ENCODE peak calls at places on chromosomes 7 and 10, in seven cellular contexts. One of them, this sample, is unnamed.

GRCh38 chr10:53090725-53091124 is 318.1 kb upstream of the MBL2 start:
- DNase-seq in CD8-positive, alpha-beta T cell: no peak
- DNase-seq in stomach: no peak
- DNase-seq in breast epithelium: no peak
- DNase-seq in ovary: no peak
- DNase-seq in CD8-positive, alpha-beta memory T cell: no peak
- DNase-seq in OCI-LY7: no peak
- DNase-seq in this sample: no peak

GRCh38 chr7:45886931-45887667 is 1.2 kb upstream of the IGFBP1 start:
- DNase-seq in stomach: no peak
- DNase-seq in CD8-positive, alpha-beta T cell: no peak
- DNase-seq in CD8-positive, alpha-beta memory T cell: no peak
- DNase-seq in OCI-LY7: no peak
- DNase-seq in ovary: no peak
- DNase-seq in breast epithelium: no peak
- DNase-seq in this sample: peak

GRCh38 chr10:123140164-123140982 is 4.6 kb downstream of the HMX3 start:
- DNase-seq in breast epithelium: no peak
- DNase-seq in ovary: no peak
- DNase-seq in OCI-LY7: no peak
- DNase-seq in stomach: no peak
- DNase-seq in CD8-positive, alpha-beta memory T cell: no peak
- DNase-seq in CD8-positive, alpha-beta T cell: no peak
- DNase-seq in this sample: no peak

GRCh38 chr10:124527996-124528395 is 66.4 kb downstream of the LHPP start:
- DNase-seq in stomach: no peak
- DNase-seq in CD8-positive, alpha-beta T cell: no peak
- DNase-seq in CD8-positive, alpha-beta memory T cell: peak
- DNase-seq in OCI-LY7: no peak
- DNase-seq in ovary: no peak
- DNase-seq in breast epithelium: no peak
- DNase-seq in this sample: no peak

GRCh38 chr10:65419629-65420028 is 1506.2 kb upstream of the LRRTM3 start:
- DNase-seq in CD8-positive, alpha-beta memory T cell: no peak
- DNase-seq in breast epithelium: no peak
- DNase-seq in stomach: no peak
- DNase-seq in ovary: no peak
- DNase-seq in OCI-LY7: no peak
- DNase-seq in CD8-positive, alpha-beta T cell: no peak
- DNase-seq in this sample: no peak

GRCh38 chr10:61815505-61815904 is 86.0 kb upstream of the ARID5B start:
- DNase-seq in CD8-positive, alpha-beta memory T cell: no peak
- DNase-seq in stomach: no peak
- DNase-seq in OCI-LY7: no peak
- DNase-seq in CD8-positive, alpha-beta T cell: no peak
- DNase-seq in ovary: no peak
- DNase-seq in breast epithelium: no peak
- DNase-seq in this sample: no peak

GRCh38 chr10:31953080-31953479 is 24.4 kb upstream of the ARHGAP12 start:
- DNase-seq in CD8-positive, alpha-beta T cell: no peak
- DNase-seq in stomach: no peak
- DNase-seq in OCI-LY7: no peak
- DNase-seq in ovary: no peak
- DNase-seq in CD8-positive, alpha-beta memory T cell: no peak
- DNase-seq in breast epithelium: no peak
- DNase-seq in this sample: no peak

GRCh38 chr7:107201795-107202450 is 33.1 kb downstream of the HBP1 start:
- DNase-seq in breast epithelium: no peak
- DNase-seq in CD8-positive, alpha-beta memory T cell: no peak
- DNase-seq in stomach: peak
- DNase-seq in CD8-positive, alpha-beta T cell: no peak
- DNase-seq in OCI-LY7: peak
- DNase-seq in ovary: no peak
- DNase-seq in this sample: no peak

GRCh38 chr10:126243976-126244375 is 144.3 kb downstream of the ADAM12 start:
- DNase-seq in CD8-positive, alpha-beta memory T cell: no peak
- DNase-seq in ovary: no peak
- DNase-seq in OCI-LY7: no peak
- DNase-seq in CD8-positive, alpha-beta T cell: no peak
- DNase-seq in breast epithelium: no peak
- DNase-seq in stomach: no peak
- DNase-seq in this sample: no peak

GRCh38 chr7:131459256-131459655 is 97.2 kb downstream of the PODXL start:
- DNase-seq in ovary: no peak
- DNase-seq in CD8-positive, alpha-beta memory T cell: no peak
- DNase-seq in OCI-LY7: no peak
- DNase-seq in breast epithelium: no peak
- DNase-seq in CD8-positive, alpha-beta T cell: no peak
- DNase-seq in stomach: no peak
- DNase-seq in this sample: no peak

GRCh38 chr10:114320249-114321116 is 81.4 kb downstream of the VWA2 start:
- DNase-seq in breast epithelium: no peak
- DNase-seq in CD8-positive, alpha-beta memory T cell: no peak
- DNase-seq in CD8-positive, alpha-beta T cell: no peak
- DNase-seq in ovary: peak
- DNase-seq in stomach: peak
- DNase-seq in OCI-LY7: no peak
- DNase-seq in this sample: no peak

GRCh38 chr7:129083525-129083924 is 28.6 kb upstream of the TNPO3 start:
- DNase-seq in breast epithelium: no peak
- DNase-seq in ovary: no peak
- DNase-seq in CD8-positive, alpha-beta memory T cell: no peak
- DNase-seq in CD8-positive, alpha-beta T cell: no peak
- DNase-seq in stomach: no peak
- DNase-seq in OCI-LY7: no peak
- DNase-seq in this sample: peak

GRCh38 chr7:21191317-21192073 is 236.4 kb upstream of the SP4 start:
- DNase-seq in CD8-positive, alpha-beta memory T cell: no peak
- DNase-seq in stomach: no peak
- DNase-seq in OCI-LY7: no peak
- DNase-seq in CD8-positive, alpha-beta T cell: no peak
- DNase-seq in breast epithelium: no peak
- DNase-seq in ovary: no peak
- DNase-seq in this sample: no peak

GRCh38 chr10:123398180-123398591 is 244.0 kb downstream of the BUB3 start:
- DNase-seq in breast epithelium: no peak
- DNase-seq in CD8-positive, alpha-beta T cell: no peak
- DNase-seq in stomach: no peak
- DNase-seq in OCI-LY7: peak
- DNase-seq in ovary: no peak
- DNase-seq in CD8-positive, alpha-beta memory T cell: no peak
- DNase-seq in this sample: no peak

GRCh38 chr7:123494193-123494796 is 40.1 kb downstream of the IQUB start:
- DNase-seq in breast epithelium: no peak
- DNase-seq in stomach: no peak
- DNase-seq in OCI-LY7: peak
- DNase-seq in CD8-positive, alpha-beta T cell: peak
- DNase-seq in ovary: no peak
- DNase-seq in CD8-positive, alpha-beta memory T cell: no peak
- DNase-seq in this sample: no peak

GRCh38 chr10:50545846-50546245 is 77.9 kb downstream of the SGMS1 start:
- DNase-seq in CD8-positive, alpha-beta T cell: no peak
- DNase-seq in OCI-LY7: no peak
- DNase-seq in CD8-positive, alpha-beta memory T cell: no peak
- DNase-seq in ovary: no peak
- DNase-seq in stomach: no peak
- DNase-seq in breast epithelium: no peak
- DNase-seq in this sample: no peak

GRCh38 chr7:55440040-55440690 is 75.0 kb downstream of the LANCL2 start:
- DNase-seq in breast epithelium: no peak
- DNase-seq in OCI-LY7: no peak
- DNase-seq in CD8-positive, alpha-beta T cell: no peak
- DNase-seq in stomach: no peak
- DNase-seq in CD8-positive, alpha-beta memory T cell: no peak
- DNase-seq in ovary: no peak
- DNase-seq in this sample: no peak

GRCh38 chr7:23334482-23335056 is 35.4 kb downstream of the MALSU1 start:
- DNase-seq in CD8-positive, alpha-beta memory T cell: no peak
- DNase-seq in OCI-LY7: no peak
- DNase-seq in breast epithelium: peak
- DNase-seq in stomach: peak
- DNase-seq in CD8-positive, alpha-beta T cell: no peak
- DNase-seq in ovary: no peak
- DNase-seq in this sample: no peak

DNA sequence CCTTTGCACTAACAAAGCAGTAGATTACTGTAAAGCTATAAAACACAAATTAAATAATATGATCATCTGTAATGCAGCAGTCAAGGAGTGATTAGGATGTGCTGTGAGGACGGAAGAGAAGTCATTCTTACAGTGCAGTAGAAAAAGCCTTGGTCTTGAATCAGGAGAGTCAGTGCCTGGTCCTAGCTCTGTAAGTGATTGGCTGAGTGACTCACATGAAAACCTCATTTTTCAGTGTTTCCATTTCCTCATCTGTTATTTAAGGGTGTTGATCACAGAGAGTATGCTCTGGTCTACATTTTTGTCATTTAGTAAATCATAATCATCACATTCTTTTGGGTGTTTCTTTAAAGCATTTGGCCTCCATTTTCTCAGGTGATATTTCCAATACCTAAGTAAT is 717.8 kb downstream of the LRMDA start:
- DNase-seq in CD8-positive, alpha-beta T cell: no peak
- DNase-seq in CD8-positive, alpha-beta memory T cell: no peak
- DNase-seq in OCI-LY7: no peak
- DNase-seq in breast epithelium: no peak
- DNase-seq in ovary: no peak
- DNase-seq in stomach: no peak
- DNase-seq in this sample: no peak
- H3K27ac ChIP-seq in CD8-positive, alpha-beta T cell: no peak
- H3K27ac ChIP-seq in CD8-positive, alpha-beta memory T cell: no peak
- H3K27ac ChIP-seq in OCI-LY7: no peak
- H3K27ac ChIP-seq in breast epithelium: no peak
- H3K27ac ChIP-seq in ovary: no peak
- H3K27ac ChIP-seq in stomach: peak
- H3K27ac ChIP-seq in this sample: no peak

DNA sequence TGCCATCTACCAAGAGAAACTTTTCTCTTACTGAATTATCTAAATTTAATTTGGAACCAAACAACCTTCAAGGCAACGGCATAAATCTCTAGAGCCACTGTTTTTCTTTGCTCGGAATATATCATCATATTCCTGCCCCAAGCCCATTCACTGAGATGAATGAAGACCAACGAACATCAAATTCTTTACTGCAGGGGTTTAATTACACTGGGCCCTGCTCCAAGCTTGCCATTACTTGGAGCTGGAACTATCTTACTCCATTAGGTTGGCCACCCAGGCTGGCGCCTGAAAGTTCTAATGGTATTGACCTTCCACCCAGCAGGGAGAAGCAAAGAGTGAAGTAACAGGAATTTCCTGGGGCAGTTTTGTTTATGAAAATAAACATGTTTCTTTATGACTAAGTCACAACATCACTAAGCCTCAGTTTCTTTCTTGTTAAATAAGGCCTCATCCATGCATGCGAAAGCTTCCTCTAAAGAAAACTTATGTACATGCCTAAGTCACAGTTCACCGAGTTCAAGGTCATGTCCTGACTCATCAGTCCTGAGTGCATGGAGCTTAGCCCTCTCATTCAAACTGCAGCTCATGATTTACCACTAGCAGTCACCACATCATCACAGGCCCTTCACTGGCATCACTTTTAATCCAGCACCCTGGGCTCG is 42.0 kb upstream of the ANAPC16 start:
- DNase-seq in ovary: no peak
- DNase-seq in CD8-positive, alpha-beta memory T cell: no peak
- DNase-seq in breast epithelium: no peak
- DNase-seq in OCI-LY7: peak
- DNase-seq in CD8-positive, alpha-beta T cell: no peak
- DNase-seq in stomach: no peak
- DNase-seq in this sample: no peak
- H3K27ac ChIP-seq in ovary: no peak
- H3K27ac ChIP-seq in CD8-positive, alpha-beta memory T cell: no peak
- H3K27ac ChIP-seq in breast epithelium: no peak
- H3K27ac ChIP-seq in OCI-LY7: no peak
- H3K27ac ChIP-seq in CD8-positive, alpha-beta T cell: no peak
- H3K27ac ChIP-seq in stomach: no peak
- H3K27ac ChIP-seq in this sample: no peak

GRCh38 chr7:1045038-1045726 is 836 bp downstream of the GPR146 start:
- DNase-seq in CD8-positive, alpha-beta memory T cell: no peak
- DNase-seq in breast epithelium: no peak
- DNase-seq in ovary: no peak
- DNase-seq in CD8-positive, alpha-beta T cell: no peak
- DNase-seq in stomach: no peak
- DNase-seq in OCI-LY7: no peak
- DNase-seq in this sample: no peak
- H3K27ac ChIP-seq in CD8-positive, alpha-beta memory T cell: peak
- H3K27ac ChIP-seq in breast epithelium: peak
- H3K27ac ChIP-seq in ovary: peak
- H3K27ac ChIP-seq in CD8-positive, alpha-beta T cell: peak
- H3K27ac ChIP-seq in stomach: peak
- H3K27ac ChIP-seq in OCI-LY7: no peak
- H3K27ac ChIP-seq in this sample: peak

GRCh38 chr7:91264083-91264923 is at the start of gene FZD1:
- DNase-seq in stomach: peak
- DNase-seq in ovary: peak
- DNase-seq in breast epithelium: peak
- DNase-seq in OCI-LY7: peak
- DNase-seq in CD8-positive, alpha-beta memory T cell: no peak
- DNase-seq in CD8-positive, alpha-beta T cell: no peak
- DNase-seq in this sample: peak

GRCh38 chr7:91264924-91265681 is 870 bp downstream of the FZD1 start:
- DNase-seq in ovary: peak
- DNase-seq in breast epithelium: peak
- DNase-seq in CD8-positive, alpha-beta T cell: no peak
- DNase-seq in OCI-LY7: peak
- DNase-seq in stomach: peak
- DNase-seq in CD8-positive, alpha-beta memory T cell: no peak
- DNase-seq in this sample: no peak

GRCh38 chr7:91265693-91266066 is 1.4 kb downstream of the FZD1 start:
- DNase-seq in ovary: peak
- DNase-seq in stomach: no peak
- DNase-seq in CD8-positive, alpha-beta T cell: no peak
- DNase-seq in OCI-LY7: no peak
- DNase-seq in CD8-positive, alpha-beta memory T cell: no peak
- DNase-seq in breast epithelium: no peak
- DNase-seq in this sample: no peak

GRCh38 chr7:91266067-91266930 is 2.1 kb downstream of the FZD1 start:
- DNase-seq in CD8-positive, alpha-beta memory T cell: no peak
- DNase-seq in OCI-LY7: no peak
- DNase-seq in ovary: peak
- DNase-seq in breast epithelium: no peak
- DNase-seq in stomach: no peak
- DNase-seq in CD8-positive, alpha-beta T cell: no peak
- DNase-seq in this sample: no peak

DNA sequence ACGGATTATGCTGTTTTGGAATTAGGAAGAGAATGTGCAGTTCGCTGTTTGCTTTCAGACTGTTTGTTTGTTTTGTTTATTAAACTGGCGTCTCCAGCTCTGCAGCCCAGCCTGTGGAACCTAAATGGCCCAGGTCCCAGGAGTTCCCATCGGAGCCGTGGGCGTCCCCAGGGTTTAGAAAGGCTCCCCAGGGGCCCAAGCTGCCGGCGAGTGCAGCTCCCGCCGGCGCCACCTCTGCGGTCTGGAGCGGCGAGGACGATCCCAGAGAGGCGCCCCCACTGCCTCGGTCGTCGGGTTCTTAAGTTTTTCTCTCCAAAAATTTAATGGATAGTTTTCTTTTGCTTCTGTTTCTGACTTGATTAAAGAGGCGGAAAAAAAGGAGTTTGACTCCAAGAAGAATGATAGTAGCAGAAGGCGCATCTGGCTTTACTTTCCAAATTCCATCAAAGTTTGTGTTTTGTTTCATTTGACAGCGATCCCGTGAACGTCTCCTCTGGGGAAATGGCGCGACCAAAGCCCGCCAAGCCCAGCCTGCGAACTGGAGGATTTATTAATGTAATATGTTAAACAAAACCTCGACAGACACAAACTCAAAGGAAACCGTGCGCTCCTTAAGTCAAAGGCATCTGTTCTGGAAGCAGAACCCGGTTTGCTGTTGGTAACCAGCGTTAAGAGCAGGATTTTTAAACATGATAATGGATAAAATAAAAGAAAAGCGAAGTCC is 712 bp upstream of the FZD1 start:
- DNase-seq in CD8-positive, alpha-beta T cell: no peak
- DNase-seq in OCI-LY7: no peak
- DNase-seq in breast epithelium: no peak
- DNase-seq in stomach: no peak
- DNase-seq in ovary: peak
- DNase-seq in CD8-positive, alpha-beta memory T cell: no peak
- DNase-seq in this sample: no peak
- H3K27ac ChIP-seq in CD8-positive, alpha-beta T cell: no peak
- H3K27ac ChIP-seq in OCI-LY7: no peak
- H3K27ac ChIP-seq in breast epithelium: peak
- H3K27ac ChIP-seq in stomach: peak
- H3K27ac ChIP-seq in ovary: peak
- H3K27ac ChIP-seq in CD8-positive, alpha-beta memory T cell: peak
- H3K27ac ChIP-seq in this sample: peak